ENCODE peak calls at places on chromosomes 13 and 19, in nine cellular contexts. One of them, this sample, is unnamed.

GRCh38 chr13:68982961-68983619 is 1124.5 kb upstream of the ATXN8OS start:
- DNase-seq in mammary epithelial cell: no peak
- DNase-seq in IMR-90: no peak
- DNase-seq in GM23338: no peak
- DNase-seq in neural progenitor cell: no peak
- DNase-seq in fibroblast of lung: no peak
- DNase-seq in PC-3: no peak
- DNase-seq in OCI-LY7: no peak
- DNase-seq in SK-N-SH: no peak
- DNase-seq in this sample: no peak

GRCh38 chr19:10766681-10767201 is 48.9 kb downstream of the DNM2 start:
- DNase-seq in mammary epithelial cell: no peak
- DNase-seq in IMR-90: peak; percentile 24
- DNase-seq in GM23338: no peak
- DNase-seq in neural progenitor cell: no peak
- DNase-seq in fibroblast of lung: peak; percentile 40
- DNase-seq in PC-3: no peak
- DNase-seq in OCI-LY7: no peak
- DNase-seq in SK-N-SH: peak; percentile 81
- DNase-seq in this sample: no peak

GRCh38 chr19:47609885-47610545 is 1.1 kb downstream of the BICRA start:
- DNase-seq in mammary epithelial cell: peak; percentile 30
- DNase-seq in IMR-90: peak; percentile 26
- DNase-seq in GM23338: peak; percentile 79
- DNase-seq in neural progenitor cell: peak; percentile 84
- DNase-seq in fibroblast of lung: peak; percentile 36
- DNase-seq in PC-3: peak; percentile 15
- DNase-seq in OCI-LY7: peak; percentile 69
- DNase-seq in SK-N-SH: peak; percentile 86
- DNase-seq in this sample: peak; percentile 55

GRCh38 chr19:1907563-1908363 is 2.6 kb downstream of the ADAT3 start:
- DNase-seq in mammary epithelial cell: peak; percentile 49
- DNase-seq in IMR-90: no peak
- DNase-seq in GM23338: no peak
- DNase-seq in neural progenitor cell: no peak
- DNase-seq in fibroblast of lung: no peak
- DNase-seq in PC-3: peak; percentile 78
- DNase-seq in OCI-LY7: no peak
- DNase-seq in SK-N-SH: no peak
- DNase-seq in this sample: no peak

GRCh38 chr19:277581-278165 is 13.5 kb downstream of the PLPP2 start:
- DNase-seq in mammary epithelial cell: no peak
- DNase-seq in IMR-90: peak; percentile 35
- DNase-seq in GM23338: peak; percentile 84
- DNase-seq in neural progenitor cell: peak; percentile 89
- DNase-seq in fibroblast of lung: peak; percentile 38
- DNase-seq in PC-3: no peak
- DNase-seq in OCI-LY7: no peak
- DNase-seq in SK-N-SH: peak; percentile 3
- DNase-seq in this sample: no peak

GRCh38 chr13:34369925-34370324 is 552.0 kb downstream of the RFC3 start:
- DNase-seq in mammary epithelial cell: no peak
- DNase-seq in IMR-90: no peak
- DNase-seq in GM23338: no peak
- DNase-seq in neural progenitor cell: no peak
- DNase-seq in fibroblast of lung: no peak
- DNase-seq in PC-3: peak; percentile 14
- DNase-seq in OCI-LY7: no peak
- DNase-seq in SK-N-SH: no peak
- DNase-seq in this sample: no peak

GRCh38 chr13:27965740-27966640 is 3.1 kb downstream of the CDX2 start:
- DNase-seq in mammary epithelial cell: no peak
- DNase-seq in IMR-90: no peak
- DNase-seq in GM23338: peak; percentile 93
- DNase-seq in neural progenitor cell: peak; percentile 87
- DNase-seq in fibroblast of lung: no peak
- DNase-seq in PC-3: no peak
- DNase-seq in OCI-LY7: no peak
- DNase-seq in SK-N-SH: peak; percentile 64
- DNase-seq in this sample: no peak

GRCh38 chr19:45499196-45500180 is 1.2 kb downstream of the PPM1N start:
- DNase-seq in mammary epithelial cell: no peak
- DNase-seq in IMR-90: no peak
- DNase-seq in GM23338: peak; percentile 100
- DNase-seq in neural progenitor cell: peak; percentile 86
- DNase-seq in fibroblast of lung: no peak
- DNase-seq in PC-3: peak; percentile 42
- DNase-seq in OCI-LY7: peak; percentile 80
- DNase-seq in SK-N-SH: peak; percentile 62
- DNase-seq in this sample: no peak

GRCh38 chr13:101308247-101309013 is 107.9 kb downstream of the NALCN start:
- DNase-seq in mammary epithelial cell: peak; percentile 42
- DNase-seq in IMR-90: no peak
- DNase-seq in GM23338: no peak
- DNase-seq in neural progenitor cell: no peak
- DNase-seq in fibroblast of lung: peak; percentile 59
- DNase-seq in PC-3: no peak
- DNase-seq in OCI-LY7: no peak
- DNase-seq in SK-N-SH: no peak
- DNase-seq in this sample: no peak

GRCh38 chr19:46776927-46777911 is 11.2 kb downstream of the SLC1A5 start:
- DNase-seq in mammary epithelial cell: no peak
- DNase-seq in IMR-90: no peak
- DNase-seq in GM23338: peak; percentile 90
- DNase-seq in neural progenitor cell: peak; percentile 19
- DNase-seq in fibroblast of lung: no peak
- DNase-seq in PC-3: no peak
- DNase-seq in OCI-LY7: peak; percentile 56
- DNase-seq in SK-N-SH: peak; percentile 69
- DNase-seq in this sample: no peak

GRCh38 chr19:39332293-39332692 is 3.5 kb downstream of the GMFG start:
- DNase-seq in mammary epithelial cell: no peak
- DNase-seq in IMR-90: no peak
- DNase-seq in GM23338: no peak
- DNase-seq in neural progenitor cell: no peak
- DNase-seq in fibroblast of lung: no peak
- DNase-seq in PC-3: no peak
- DNase-seq in OCI-LY7: no peak
- DNase-seq in SK-N-SH: no peak
- DNase-seq in this sample: no peak

GRCh38 chr13:77554079-77554478 is 18.6 kb downstream of the SCEL start:
- DNase-seq in mammary epithelial cell: no peak
- DNase-seq in IMR-90: no peak
- DNase-seq in GM23338: no peak
- DNase-seq in neural progenitor cell: no peak
- DNase-seq in fibroblast of lung: no peak
- DNase-seq in PC-3: peak; percentile 25
- DNase-seq in OCI-LY7: no peak
- DNase-seq in SK-N-SH: no peak
- DNase-seq in this sample: no peak

GRCh38 chr19:40613669-40614594 is 12.8 kb downstream of the LTBP4 start:
- DNase-seq in mammary epithelial cell: peak; percentile 61
- DNase-seq in IMR-90: peak; percentile 72
- DNase-seq in GM23338: peak; percentile 94
- DNase-seq in neural progenitor cell: peak; percentile 93
- DNase-seq in fibroblast of lung: peak; percentile 89
- DNase-seq in PC-3: no peak
- DNase-seq in OCI-LY7: peak; percentile 91
- DNase-seq in SK-N-SH: no peak
- DNase-seq in this sample: peak; percentile 83

GRCh38 chr19:43775299-43775890 is 5.4 kb downstream of the KCNN4 start:
- DNase-seq in mammary epithelial cell: no peak
- DNase-seq in IMR-90: no peak
- DNase-seq in GM23338: no peak
- DNase-seq in neural progenitor cell: no peak
- DNase-seq in fibroblast of lung: no peak
- DNase-seq in PC-3: no peak
- DNase-seq in OCI-LY7: no peak
- DNase-seq in SK-N-SH: no peak
- DNase-seq in this sample: no peak

GRCh38 chr13:94416454-94417080 is 62.9 kb downstream of the DCT start:
- DNase-seq in mammary epithelial cell: peak; percentile 15
- DNase-seq in IMR-90: peak; percentile 24
- DNase-seq in GM23338: peak; percentile 94
- DNase-seq in neural progenitor cell: peak; percentile 83
- DNase-seq in fibroblast of lung: peak; percentile 39
- DNase-seq in PC-3: peak; percentile 49
- DNase-seq in OCI-LY7: peak; percentile 17
- DNase-seq in SK-N-SH: peak; percentile 24
- DNase-seq in this sample: no peak

GRCh38 chr19:29062486-29063435 is 150.2 kb downstream of the UQCRFS1 start:
- DNase-seq in mammary epithelial cell: no peak
- DNase-seq in IMR-90: no peak
- DNase-seq in GM23338: no peak
- DNase-seq in neural progenitor cell: peak; percentile 42
- DNase-seq in fibroblast of lung: no peak
- DNase-seq in PC-3: no peak
- DNase-seq in OCI-LY7: no peak
- DNase-seq in SK-N-SH: no peak
- DNase-seq in this sample: no peak

GRCh38 chr19:29942404-29943261 is 594 bp downstream of the URI1 start:
- DNase-seq in mammary epithelial cell: peak; percentile 52
- DNase-seq in IMR-90: no peak
- DNase-seq in GM23338: peak; percentile 71
- DNase-seq in neural progenitor cell: peak; percentile 84
- DNase-seq in fibroblast of lung: peak; percentile 36
- DNase-seq in PC-3: peak; percentile 35
- DNase-seq in OCI-LY7: peak; percentile 85
- DNase-seq in SK-N-SH: peak; percentile 89
- DNase-seq in this sample: peak; percentile 59

GRCh38 chr13:95643009-95643408 is 1.5 kb downstream of the DZIP1 start:
- DNase-seq in mammary epithelial cell: no peak
- DNase-seq in IMR-90: no peak
- DNase-seq in GM23338: peak; percentile 17
- DNase-seq in neural progenitor cell: peak; percentile 40
- DNase-seq in fibroblast of lung: no peak
- DNase-seq in PC-3: no peak
- DNase-seq in OCI-LY7: no peak
- DNase-seq in SK-N-SH: peak; percentile 17
- DNase-seq in this sample: no peak

GRCh38 chr13:33274264-33274663 is 11.3 kb downstream of the STARD13 start:
- DNase-seq in mammary epithelial cell: no peak
- DNase-seq in IMR-90: no peak
- DNase-seq in GM23338: no peak
- DNase-seq in neural progenitor cell: no peak
- DNase-seq in fibroblast of lung: peak; percentile 54
- DNase-seq in PC-3: peak; percentile 42
- DNase-seq in OCI-LY7: no peak
- DNase-seq in SK-N-SH: no peak
- DNase-seq in this sample: no peak

GRCh38 chr13:65592757-65593156 is 1637.4 kb downstream of the PCDH9 start:
- DNase-seq in mammary epithelial cell: no peak
- DNase-seq in IMR-90: peak; percentile 1
- DNase-seq in GM23338: no peak
- DNase-seq in neural progenitor cell: no peak
- DNase-seq in fibroblast of lung: peak; percentile 69
- DNase-seq in PC-3: no peak
- DNase-seq in OCI-LY7: no peak
- DNase-seq in SK-N-SH: no peak
- DNase-seq in this sample: no peak

GRCh38 chr19:19446655-19447437 is 41.4 kb downstream of the GATAD2A start:
- DNase-seq in mammary epithelial cell: no peak
- DNase-seq in IMR-90: no peak
- DNase-seq in GM23338: peak; percentile 44
- DNase-seq in neural progenitor cell: no peak
- DNase-seq in fibroblast of lung: no peak
- DNase-seq in PC-3: no peak
- DNase-seq in OCI-LY7: no peak
- DNase-seq in SK-N-SH: no peak
- DNase-seq in this sample: no peak
- TF ChIP-seq CTCF in mammary epithelial cell: no peak
- TF ChIP-seq CTCF in IMR-90: no peak
- TF ChIP-seq CTCF in GM23338: no peak
- TF ChIP-seq CTCF in neural progenitor cell: no peak
- TF ChIP-seq CTCF in fibroblast of lung: no peak
- TF ChIP-seq CTCF in PC-3: no peak
- TF ChIP-seq CTCF in OCI-LY7: no peak
- TF ChIP-seq CTCF in SK-N-SH: no peak
- TF ChIP-seq CTCF in this sample: no peak

GRCh38 chr19:18219911-18220631 is 6.2 kb downstream of the PDE4C start:
- DNase-seq in mammary epithelial cell: no peak
- DNase-seq in IMR-90: peak; percentile 33
- DNase-seq in GM23338: no peak
- DNase-seq in neural progenitor cell: no peak
- DNase-seq in fibroblast of lung: no peak
- DNase-seq in PC-3: no peak
- DNase-seq in OCI-LY7: no peak
- DNase-seq in SK-N-SH: no peak
- DNase-seq in this sample: no peak
- H3K4me2 ChIP-seq in mammary epithelial cell: no peak overlapping the region
- H3K4me2 ChIP-seq in IMR-90: no peak overlapping the region
- H3K4me2 ChIP-seq in GM23338: peak overlapping the region; percentile 81
- H3K4me2 ChIP-seq in neural progenitor cell: peak overlapping the region; percentile 42
- H3K4me2 ChIP-seq in fibroblast of lung: no peak overlapping the region
- H3K4me2 ChIP-seq in PC-3: no peak overlapping the region
- H3K4me2 ChIP-seq in OCI-LY7: no peak overlapping the region
- H3K4me2 ChIP-seq in SK-N-SH: no peak overlapping the region
- H3K4me2 ChIP-seq in this sample: no peak overlapping the region

DNA sequence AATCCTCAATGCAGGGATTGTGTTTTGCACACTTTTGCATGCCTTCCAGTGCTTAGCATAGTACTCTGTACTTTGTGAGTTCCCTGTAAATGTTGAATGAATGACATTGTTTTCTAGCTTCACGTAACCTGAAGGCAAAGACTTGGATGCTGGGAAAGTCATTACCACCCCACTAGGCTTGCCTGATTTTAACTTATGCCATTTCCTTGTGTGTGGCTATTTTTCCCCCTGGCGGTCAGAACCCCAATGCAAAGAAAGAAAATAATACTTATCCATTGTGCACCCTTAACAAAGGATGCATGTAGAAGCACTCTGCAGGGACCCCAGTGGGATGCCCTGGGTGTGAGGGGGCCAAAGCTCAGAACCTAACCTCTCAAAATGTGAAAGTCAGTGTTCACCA is 1.2 kb upstream of the ENOX1 start:
- DNase-seq in mammary epithelial cell: no peak
- DNase-seq in IMR-90: peak; percentile 52
- DNase-seq in GM23338: peak; percentile 63
- DNase-seq in neural progenitor cell: peak; percentile 42
- DNase-seq in fibroblast of lung: peak; percentile 39
- DNase-seq in PC-3: peak; percentile 63
- DNase-seq in OCI-LY7: peak; percentile 11
- DNase-seq in SK-N-SH: peak; percentile 49
- DNase-seq in this sample: peak; percentile 28
- TF ChIP-seq CTCF in mammary epithelial cell: peak; percentile 62
- TF ChIP-seq CTCF in IMR-90: peak; percentile 50
- TF ChIP-seq CTCF in GM23338: peak; percentile 49
- TF ChIP-seq CTCF in neural progenitor cell: peak; percentile 32
- TF ChIP-seq CTCF in fibroblast of lung: peak; percentile 63
- TF ChIP-seq CTCF in PC-3: peak; percentile 67
- TF ChIP-seq CTCF in OCI-LY7: peak; percentile 53
- TF ChIP-seq CTCF in SK-N-SH: peak; percentile 59
- TF ChIP-seq CTCF in this sample: peak; percentile 42

GRCh38 chr19:21238670-21239069 is 90.5 kb downstream of the ZNF708 start:
- DNase-seq in mammary epithelial cell: no peak
- DNase-seq in IMR-90: no peak
- DNase-seq in GM23338: no peak
- DNase-seq in neural progenitor cell: no peak
- DNase-seq in fibroblast of lung: no peak
- DNase-seq in PC-3: no peak
- DNase-seq in OCI-LY7: no peak
- DNase-seq in SK-N-SH: no peak
- DNase-seq in this sample: no peak
- H3K4me2 ChIP-seq in mammary epithelial cell: no peak overlapping the region
- H3K4me2 ChIP-seq in IMR-90: no peak overlapping the region
- H3K4me2 ChIP-seq in GM23338: no peak overlapping the region
- H3K4me2 ChIP-seq in neural progenitor cell: no peak overlapping the region
- H3K4me2 ChIP-seq in fibroblast of lung: no peak overlapping the region
- H3K4me2 ChIP-seq in PC-3: no peak overlapping the region
- H3K4me2 ChIP-seq in OCI-LY7: no peak overlapping the region
- H3K4me2 ChIP-seq in SK-N-SH: no peak overlapping the region
- H3K4me2 ChIP-seq in this sample: no peak overlapping the region

This sample was measured in MM.1S.